ENCODE peak calls at places on chromosomes 1 and 21, in four cellular contexts. E is body of pancreas, Y is K562, C is HCT116. S is an unnamed sample.

GRCh38 chr1:15678578-15678977 is 5.5 kb upstream of the PLEKHM2 start:
- ATAC-seq in E (no peak), Y (no peak), C (peak; percentile 88), S (no peak)

GRCh38 chr1:51535006-51535592 is 16.0 kb upstream of the EPS15 start:
- ATAC-seq in E (peak; percentile 59), Y (peak; percentile 84), C (peak; percentile 87), S (peak; percentile 25)

GRCh38 chr21:39850333-39850732 is 16.9 kb upstream of the PCP4 start:
- ATAC-seq in E (no peak), Y (no peak), C (no peak), S (no peak)

GRCh38 chr1:107196973-107197562 is 56.2 kb downstream of the NTNG1 start:
- ATAC-seq in E (no peak), Y (no peak), C (no peak), S (no peak)

GRCh38 chr1:194338241-194338948 is 1152.0 kb upstream of the B3GALT2 start:
- ATAC-seq in E (no peak), Y (no peak), C (no peak), S (no peak)

GRCh38 chr1:18599704-18600103 is 30.9 kb upstream of the PAX7 start:
- ATAC-seq in E (no peak), Y (no peak), C (no peak), S (no peak)

GRCh38 chr1:2000432-2000831 is 3.2 kb downstream of the CFAP74 start:
- ATAC-seq in E (no peak), Y (no peak), C (no peak), S (no peak)

GRCh38 chr1:196877964-196878363 is 9.9 kb upstream of the CFHR4 start:
- ATAC-seq in E (no peak), Y (peak; percentile 78), C (no peak), S (no peak)

GRCh38 chr1:163864207-163864606 is 542.5 kb downstream of the NUF2 start:
- ATAC-seq in E (no peak), Y (no peak), C (no peak), S (no peak)

GRCh38 chr21:44006017-44006624 is 6.0 kb upstream of the TRAPPC10 start:
- ATAC-seq in E (peak; percentile 72), Y (peak; percentile 21), C (no peak), S (peak; percentile 81)
- H3K27ac ChIP-seq in E (peak overlapping the region; percentile 28), Y (no peak overlapping the region), C (no peak overlapping the region), S (no peak overlapping the region)

GRCh38 chr1:225652726-225653462 is at the start of gene ENAH:
- ATAC-seq in E (peak; percentile 85), Y (peak; percentile 88), C (peak; percentile 76), S (peak; percentile 83)

GRCh38 chr1:225654277-225654597 is 1.3 kb upstream of the ENAH start:
- ATAC-seq in E (no peak), Y (no peak), C (no peak), S (no peak)

GRCh38 chr1:225651872-225652725 is 824 bp downstream of the ENAH start:
- ATAC-seq in E (peak; percentile 4), Y (no peak), C (peak; percentile 3), S (no peak)

GRCh38 chr1:225654688-225655508 is 2.0 kb upstream of the ENAH start:
- ATAC-seq in E (no peak), Y (no peak), C (no peak), S (no peak)

GRCh38 chr1:225653463-225654276 is 747 bp upstream of the ENAH start:
- ATAC-seq in E (peak; percentile 61), Y (peak; percentile 30), C (peak; percentile 52), S (peak; percentile 62)
- TF ChIP-seq POLR2A in E (peak; percentile 90), Y (no peak), C (no peak), S (peak; percentile 58)

GRCh38 chr1:161706116-161706482 is 930 bp upstream of the FCRLA start:
- ATAC-seq in E (no peak), Y (no peak), C (no peak), S (no peak)
- H3K27ac ChIP-seq in E (no peak overlapping the region), Y (peak overlapping the region; percentile 48), C (no peak overlapping the region), S (no peak overlapping the region)

DNA sequence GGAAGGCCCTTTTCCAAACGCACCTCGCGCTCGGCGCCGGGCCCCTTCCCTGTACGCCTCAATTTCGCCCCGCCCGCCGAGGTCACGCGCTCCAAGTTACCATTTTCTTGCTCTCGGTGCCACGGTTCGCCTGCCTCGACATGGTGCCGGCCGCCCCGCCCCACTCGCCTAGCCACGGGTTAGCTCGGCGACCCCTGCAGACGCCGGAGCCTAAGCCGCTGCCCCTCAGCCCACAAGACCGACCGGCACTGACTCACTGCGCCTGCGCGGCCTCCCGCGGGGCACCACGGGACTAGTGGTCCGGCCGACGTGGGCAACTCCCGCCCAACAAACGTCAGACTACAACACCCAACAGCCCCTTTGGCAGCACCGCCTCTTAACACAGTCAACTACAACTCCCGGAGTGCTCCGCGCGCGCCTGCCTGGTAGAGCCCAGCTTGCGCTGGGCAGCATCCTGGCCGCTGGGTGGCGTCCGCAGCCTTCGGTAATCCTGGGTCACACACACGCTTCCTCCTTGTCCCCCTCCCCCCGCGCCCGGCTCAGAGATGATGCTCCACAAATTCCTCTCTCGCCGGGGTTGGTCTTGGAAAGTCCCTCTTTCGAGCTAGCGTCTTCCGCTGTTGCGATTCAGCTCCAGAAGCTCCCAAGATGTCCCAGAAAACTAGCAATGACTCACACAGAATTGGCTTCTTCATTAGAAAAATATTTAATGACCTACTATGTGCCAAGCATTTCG is at the start of gene TRAPPC3:
- ATAC-seq in E (peak; percentile 92), Y (peak; percentile 95), C (peak; percentile 89), S (peak; percentile 93)
- TF ChIP-seq POLR2A in E (peak; percentile 77), Y (peak; percentile 95), C (peak; percentile 62), S (peak; percentile 75)

GRCh38 chr1:159921700-159922498 is 3.4 kb downstream of the TAGLN2 start:
- ATAC-seq in E (no peak), Y (peak; percentile 2), C (no peak), S (no peak)

GRCh38 chr1:159920202-159920601 is 5.1 kb downstream of the TAGLN2 start:
- ATAC-seq in E (no peak), Y (no peak), C (no peak), S (no peak)

GRCh38 chr1:159920651-159921050 is 4.7 kb downstream of the TAGLN2 start:
- ATAC-seq in E (no peak), Y (no peak), C (no peak), S (no peak)

GRCh38 chr1:159922499-159923202 is 2.7 kb downstream of the TAGLN2 start:
- ATAC-seq in E (no peak), Y (peak; percentile 0), C (no peak), S (peak; percentile 11)

GRCh38 chr1:159921251-159921650 is 4.1 kb downstream of the TAGLN2 start:
- ATAC-seq in E (no peak), Y (no peak), C (no peak), S (no peak)
- H3K27ac ChIP-seq in E (peak overlapping the region; percentile 97), Y (peak overlapping the region; percentile 100), C (no peak overlapping the region), S (peak overlapping the region; percentile 93)

GRCh38 chr1:154328318-154329151 is 3.2 kb downstream of the ATP8B2 start:
- ATAC-seq in E (peak; percentile 83), Y (no peak), C (peak; percentile 69), S (peak; percentile 77)
- TF ChIP-seq POLR2A in E (peak; percentile 13), Y (no peak), C (no peak), S (peak; percentile 54)

GRCh38 chr1:59732219-59732955 is 82.4 kb upstream of the HOOK1 start:
- ATAC-seq in E (no peak), Y (no peak), C (no peak), S (no peak)
- H3K27ac ChIP-seq in E (no peak overlapping the region), Y (no peak overlapping the region), C (no peak overlapping the region), S (no peak overlapping the region)

GRCh38 chr1:38917772-38918171 is 23.9 kb downstream of the RHBDL2 start:
- ATAC-seq in E (no peak), Y (no peak), C (no peak), S (no peak)

GRCh38 chr1:38917337-38917736 is 24.3 kb downstream of the RHBDL2 start:
- ATAC-seq in E (no peak), Y (no peak), C (no peak), S (no peak)

GRCh38 chr1:38919075-38919474 is 22.6 kb downstream of the RHBDL2 start:
- ATAC-seq in E (no peak), Y (peak; percentile 48), C (no peak), S (no peak)

GRCh38 chr1:38918568-38918967 is 23.1 kb downstream of the RHBDL2 start:
- ATAC-seq in E (no peak), Y (no peak), C (no peak), S (no peak)

DNA sequence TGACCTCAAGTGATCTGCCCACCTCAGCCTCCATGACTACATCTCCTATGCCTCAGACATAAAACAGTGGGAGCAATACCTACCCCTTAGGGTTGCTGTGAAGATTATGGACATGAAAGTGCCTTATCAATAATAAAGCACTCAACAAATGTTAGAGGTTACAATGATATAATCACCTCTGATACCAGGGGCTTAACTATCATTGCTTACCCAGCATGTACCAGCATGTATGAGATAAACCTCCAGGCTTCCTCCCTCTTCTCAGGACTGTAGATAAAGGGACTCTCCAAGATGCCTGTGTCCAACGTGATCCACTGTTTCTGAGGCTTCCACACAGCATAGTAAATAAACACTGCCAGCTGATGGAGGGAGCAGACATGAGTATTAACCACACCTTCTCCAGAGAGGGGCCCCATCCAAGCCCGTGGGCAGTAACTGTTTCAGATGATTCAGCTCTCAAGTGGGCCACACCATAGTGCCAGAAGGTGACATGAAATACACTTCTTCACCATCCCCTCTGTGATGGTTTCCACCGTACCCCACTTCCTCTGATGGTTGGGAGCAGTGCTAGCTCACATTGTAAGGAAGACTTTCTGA is 26.2 kb downstream of the RHBDL2 start:
- ATAC-seq in E (no peak), Y (peak; percentile 89), C (no peak), S (no peak)
- TF ChIP-seq POLR2A in E (no peak), Y (no peak), C (no peak), S (no peak)

GRCh38 chr1:158002630-158003408 is 9.4 kb downstream of the KIRREL1 start:
- ATAC-seq in E (peak; percentile 18), Y (no peak), C (no peak), S (no peak)
- H3K27ac ChIP-seq in E (no peak overlapping the region), Y (no peak overlapping the region), C (no peak overlapping the region), S (peak overlapping the region; percentile 71)

DNA sequence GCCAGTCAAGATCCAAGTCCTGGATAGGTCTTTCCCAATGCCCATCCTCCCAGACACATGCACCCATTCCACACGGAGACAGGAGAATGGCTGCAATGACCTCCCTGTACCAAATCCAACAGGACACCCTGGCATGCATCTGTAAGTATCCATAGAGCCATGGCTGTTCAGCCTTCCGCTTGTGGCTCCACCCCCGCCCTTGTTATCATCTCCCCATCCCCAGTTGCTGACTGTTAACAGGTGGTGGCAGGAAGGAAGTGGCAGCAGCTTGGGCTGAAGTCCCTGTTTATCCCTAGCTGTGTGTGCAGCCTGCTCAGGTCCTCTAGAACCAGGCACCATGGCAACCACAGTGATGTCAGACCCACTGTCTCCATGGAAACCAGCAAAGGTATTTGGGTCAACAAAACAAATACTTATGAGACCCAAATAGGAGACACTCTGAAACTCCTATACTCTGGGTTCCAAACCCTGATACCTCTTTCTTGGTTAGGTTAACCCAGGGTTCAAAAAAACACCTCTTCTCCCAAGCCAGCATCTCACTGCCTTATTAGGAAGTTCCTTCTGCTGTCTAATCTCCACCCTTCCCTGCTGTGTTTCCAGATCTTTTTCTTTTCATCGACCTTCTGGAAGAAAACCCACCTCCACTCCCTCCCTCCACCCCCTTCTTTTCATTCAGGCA is 721 bp downstream of the PBXIP1 start:
- ATAC-seq in E (peak; percentile 38), Y (peak; percentile 65), C (no peak), S (peak; percentile 28)
- TF ChIP-seq POLR2A in E (no peak), Y (no peak), C (no peak), S (no peak)